ENCODE peak calls at places on chromosomes 12 and 14, in five cellular contexts. F is D721Med, Z is fibroblast of villous mesenchyme, J is cardiac muscle cell, B is left lung. H is an unnamed sample.

GRCh38 chr12:6868211-6869048 is 1.1 kb downstream of the TPI1 start:
- DNase-seq in B (no peak), J (no peak), F (no peak), Z (no peak), H (no peak)

GRCh38 chr12:4056910-4057845 is 184.0 kb upstream of the PARP11 start:
- DNase-seq in B (no peak), Z (no peak), F (no peak), J (no peak), H (no peak)

GRCh38 chr14:32669416-32669815 is 269.3 kb upstream of the NPAS3 start:
- DNase-seq in J (no peak), Z (no peak), F (no peak), B (no peak), H (peak; percentile 43)

GRCh38 chr12:91432079-91432478 is 249.5 kb upstream of the DCN start:
- DNase-seq in B (no peak), Z (peak; percentile 80), F (no peak), J (peak; percentile 75), H (peak; percentile 9)

GRCh38 chr14:60183724-60184596 is 18.8 kb upstream of the DHRS7 start:
- DNase-seq in F (no peak), Z (peak; percentile 79), B (no peak), J (peak; percentile 76), H (peak; percentile 83)

GRCh38 chr12:26630546-26631027 is 202.4 kb downstream of the ITPR2 start:
- DNase-seq in J (no peak), Z (peak; percentile 83), F (no peak), B (no peak), H (peak; percentile 55)

GRCh38 chr12:30862486-30862885 is 64.1 kb upstream of the TSPAN11 start:
- DNase-seq in J (peak; percentile 28), B (no peak), Z (peak; percentile 13), F (no peak), H (peak; percentile 81)

GRCh38 chr14:98163285-98163741 is 1108.7 kb downstream of the BCL11B start:
- DNase-seq in B (no peak), Z (no peak), J (no peak), F (no peak), H (no peak)

GRCh38 chr12:124474709-124475108 is 92.7 kb downstream of the NCOR2 start:
- DNase-seq in Z (no peak), F (no peak), B (peak; percentile 58), J (no peak), H (no peak)

GRCh38 chr12:108835860-108836634 is 21.3 kb downstream of the SSH1 start:
- DNase-seq in J (no peak), F (no peak), B (no peak), Z (no peak), H (no peak)

GRCh38 chr12:55829967-55830600 is 697 bp upstream of the DNAJC14 start:
- DNase-seq in F (no peak), Z (no peak), J (peak; percentile 64), B (peak; percentile 88), H (no peak)

GRCh38 chr12:62250671-62251608 is 9.3 kb upstream of the USP15 start:
- DNase-seq in F (no peak), B (no peak), J (no peak), Z (peak; percentile 82), H (peak; percentile 61)

GRCh38 chr12:82687020-82687951 is 580 bp downstream of the TMTC2 start:
- DNase-seq in J (peak; percentile 73), F (no peak), B (peak; percentile 89), Z (peak; percentile 18), H (peak; percentile 21)

GRCh38 chr14:98208074-98208675 is 1063.8 kb downstream of the BCL11B start:
- DNase-seq in B (no peak), F (no peak), J (no peak), Z (no peak), H (no peak)

GRCh38 chr14:99744199-99744872 is 48.9 kb upstream of the EML1 start:
- DNase-seq in Z (peak; percentile 68), B (peak; percentile 9), J (no peak), F (no peak), H (no peak)
- TF ChIP-seq CTCF in Z (no peak), B (no peak), J (no peak), F (peak; percentile 30), H (no peak)

DNA sequence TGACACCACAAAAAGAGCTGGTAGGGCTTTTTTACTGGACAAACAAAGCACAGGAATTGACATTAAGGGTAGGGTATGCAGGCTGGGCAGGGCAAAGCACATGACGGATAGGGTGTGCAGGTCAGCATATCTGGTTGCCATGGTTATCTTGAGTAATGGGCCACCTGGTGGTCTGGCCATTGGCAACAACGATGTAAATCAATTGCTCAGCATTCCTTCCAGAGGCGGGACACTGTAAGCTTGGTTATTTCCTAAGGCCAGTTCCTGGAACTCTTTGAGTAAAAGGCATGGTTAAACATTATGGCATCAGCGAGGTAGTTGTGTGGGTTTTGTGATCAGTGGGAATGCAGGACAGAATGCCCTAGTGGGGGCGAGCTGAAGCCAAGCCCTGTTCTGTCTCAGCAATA is 396.9 kb upstream of the PDE3A start:
- DNase-seq in B (no peak), F (no peak), Z (peak; percentile 67), J (peak; percentile 14), H (peak; percentile 41)
- TF ChIP-seq CTCF in B (no peak), F (no peak), Z (no peak), J (no peak), H (no peak)

GRCh38 chr12:116698554-116698953 is 39.3 kb downstream of the SPRING1 start:
- DNase-seq in J (no peak), B (no peak), Z (no peak), F (no peak), H (no peak)

GRCh38 chr12:116695464-116695725 is 42.5 kb downstream of the SPRING1 start:
- DNase-seq in F (no peak), B (no peak), Z (no peak), J (no peak), H (no peak)

GRCh38 chr12:116698131-116698495 is 39.8 kb downstream of the SPRING1 start:
- DNase-seq in B (no peak), Z (no peak), F (no peak), J (no peak), H (no peak)

GRCh38 chr12:116700066-116700465 is 37.8 kb downstream of the SPRING1 start:
- DNase-seq in B (no peak), J (no peak), F (no peak), Z (no peak), H (no peak)

GRCh38 chr12:116697305-116698130 is 40.4 kb downstream of the SPRING1 start:
- DNase-seq in F (peak; percentile 44), Z (no peak), J (peak; percentile 80), B (no peak), H (peak; percentile 31)
- TF ChIP-seq CTCF in F (peak; percentile 43), Z (peak; percentile 36), J (peak; percentile 27), B (no peak), H (peak; percentile 26)

GRCh38 chr12:14366211-14366762 is 805 bp downstream of the ATF7IP start:
- DNase-seq in F (no peak), Z (peak; percentile 53), B (no peak), J (peak; percentile 31), H (no peak)
- TF ChIP-seq CTCF in F (peak; percentile 67), Z (peak; percentile 30), B (peak; percentile 10), J (peak; percentile 21), H (peak; percentile 13)

DNA sequence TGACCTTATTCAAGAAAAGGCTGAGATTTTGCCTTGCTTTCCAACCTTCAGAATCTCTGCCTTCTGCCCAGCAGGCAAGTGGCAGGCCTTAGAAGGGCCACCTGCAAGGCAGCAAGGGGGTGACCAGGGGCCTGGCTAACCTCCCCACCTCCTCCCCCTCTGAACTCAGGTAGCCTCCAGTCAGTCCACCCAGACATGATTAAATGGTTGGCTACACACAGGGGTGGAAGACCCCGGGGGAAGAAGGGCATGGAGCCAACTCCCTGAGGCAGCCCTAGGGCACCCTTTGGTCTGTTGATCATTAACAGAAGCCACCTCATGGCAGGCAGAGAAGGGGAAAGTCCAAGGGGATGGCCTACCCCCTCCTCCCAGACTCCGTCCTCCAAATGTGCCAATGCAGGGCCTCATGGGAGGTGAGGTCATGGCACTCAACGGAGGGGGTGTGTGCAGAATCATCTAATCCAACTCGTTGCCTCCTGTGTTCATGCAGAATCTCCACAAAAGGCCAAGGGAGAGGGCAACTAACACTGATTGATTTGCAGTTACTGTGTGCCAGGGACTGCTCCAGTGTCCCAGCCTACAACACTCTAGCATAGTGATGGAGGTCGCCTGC is 8.5 kb downstream of the ZFP36L1 start:
- DNase-seq in J (no peak), B (no peak), Z (no peak), F (no peak), H (peak; percentile 83)
- TF ChIP-seq CTCF in J (no peak), B (no peak), Z (no peak), F (no peak), H (no peak)

GRCh38 chr14:91058017-91058675 is 2.3 kb downstream of the RPS6KA5 start:
- DNase-seq in J (no peak), B (no peak), F (no peak), Z (peak; percentile 51), H (no peak)

GRCh38 chr14:91060472-91061308 is at the start of gene RPS6KA5:
- DNase-seq in J (peak; percentile 100), Z (peak; percentile 100), B (peak; percentile 99), F (peak; percentile 41), H (peak; percentile 100)

GRCh38 chr14:91061309-91061887 is 957 bp upstream of the RPS6KA5 start:
- DNase-seq in Z (no peak), B (no peak), F (no peak), J (peak; percentile 25), H (no peak)

GRCh38 chr14:91062600-91062999 is 2.2 kb upstream of the RPS6KA5 start:
- DNase-seq in J (no peak), Z (no peak), F (no peak), B (no peak), H (no peak)

DNA sequence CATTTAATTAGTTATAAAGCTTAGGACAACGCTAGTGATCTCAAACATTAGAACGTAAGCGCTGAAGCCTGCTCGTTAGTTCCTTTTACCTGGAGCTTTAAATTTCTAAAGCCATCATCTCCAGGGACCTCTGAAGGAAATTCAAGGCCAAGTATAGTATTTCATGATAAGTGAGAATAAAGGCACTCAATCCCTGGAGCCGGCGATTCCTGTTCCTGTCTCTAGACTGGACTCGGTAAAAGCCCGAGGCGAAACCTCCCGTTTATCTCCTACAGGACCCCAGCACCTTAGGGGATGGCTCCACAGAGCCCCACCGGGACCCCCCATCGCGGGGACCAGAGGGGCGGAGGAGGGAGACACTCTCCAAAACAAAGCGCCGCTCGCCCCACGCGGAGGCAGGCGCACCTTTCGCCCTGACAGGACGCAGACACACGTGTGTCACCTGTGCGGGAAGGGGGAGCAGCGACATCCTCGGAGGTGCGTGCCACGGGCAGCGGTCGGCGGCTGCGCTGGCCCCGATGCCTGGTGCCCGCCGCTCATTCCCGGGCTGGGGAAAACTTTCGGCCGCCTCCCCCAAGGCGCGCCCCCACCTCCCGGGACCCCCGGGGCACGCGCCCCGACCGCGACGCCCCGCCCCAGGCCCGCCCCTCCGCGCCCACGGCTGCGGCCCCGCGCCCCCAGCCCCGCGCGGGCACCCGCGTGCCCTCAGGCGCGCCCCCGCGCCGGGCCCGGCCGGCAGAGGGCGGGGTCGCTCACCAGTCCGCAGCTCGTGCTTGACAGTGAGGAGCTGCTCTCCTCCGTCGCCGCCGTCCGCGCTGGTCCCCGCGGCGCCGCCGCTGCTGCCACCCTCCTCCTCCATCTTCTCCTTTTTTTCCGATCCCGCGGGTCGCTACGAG is 617 bp downstream of the RPS6KA5 start:
- DNase-seq in F (no peak), B (peak; percentile 89), Z (no peak), J (peak; percentile 77), H (no peak)
- TF ChIP-seq CTCF in F (no peak), B (no peak), Z (no peak), J (peak; percentile 15), H (no peak)

H was measured in cardiac fibroblast.